ENCODE peak calls at places on chromosomes 12 and 14, in ten cellular contexts. X, D, Y, W, S, B, G, U, V and T are unnamed samples.

GRCh38 chr14:77041837-77042557 is 13.5 kb upstream of the IRF2BPL start:
- DNase-seq in X (no peak), D (peak; percentile 75), Y (peak; percentile 89), W (peak; percentile 50), S (peak; percentile 74), B (no peak), G (no peak), U (peak; percentile 82), V (no peak), T (no peak)

GRCh38 chr14:58477653-58478052 is 50.1 kb downstream of the KIAA0586 start:
- DNase-seq in X (no peak), D (no peak), Y (no peak), W (no peak), S (no peak), B (no peak), G (no peak), U (no peak), V (no peak), T (no peak)

GRCh38 chr14:83147006-83147405 is 1613.4 kb upstream of the SEL1L start:
- DNase-seq in X (no peak), D (no peak), Y (no peak), W (no peak), S (peak; percentile 1), B (no peak), G (no peak), U (no peak), V (no peak), T (no peak)

GRCh38 chr12:76123301-76124212 is 39.1 kb upstream of the NAP1L1 start:
- DNase-seq in X (no peak), D (no peak), Y (no peak), W (no peak), S (no peak), B (no peak), G (no peak), U (no peak), V (peak; percentile 43), T (no peak)

GRCh38 chr12:23139026-23139425 is 514.1 kb downstream of the ETNK1 start:
- DNase-seq in X (no peak), D (no peak), Y (no peak), W (no peak), S (no peak), B (no peak), G (no peak), U (no peak), V (no peak), T (no peak)

GRCh38 chr14:68589447-68590232 is 203.2 kb downstream of the ZFP36L1 start:
- DNase-seq in X (no peak), D (peak; percentile 79), Y (peak; percentile 97), W (no peak), S (peak; percentile 62), B (no peak), G (no peak), U (peak; percentile 70), V (peak; percentile 56), T (no peak)

GRCh38 chr14:104158827-104159798 is 20.7 kb downstream of the KIF26A start:
- DNase-seq in X (no peak), D (peak; percentile 74), Y (no peak), W (no peak), S (no peak), B (no peak), G (no peak), U (no peak), V (no peak), T (no peak)

GRCh38 chr14:20684662-20685456 is 499 bp downstream of the RNASE4 start:
- DNase-seq in X (no peak), D (peak; percentile 83), Y (peak; percentile 88), W (no peak), S (no peak), B (no peak), G (no peak), U (peak; percentile 62), V (no peak), T (no peak)

GRCh38 chr12:42652048-42652447 is 62.5 kb upstream of the PRICKLE1 start:
- DNase-seq in X (no peak), D (no peak), Y (no peak), W (no peak), S (no peak), B (no peak), G (no peak), U (no peak), V (no peak), T (no peak)

GRCh38 chr12:104686196-104686595 is 229.4 kb downstream of the CHST11 start:
- DNase-seq in X (no peak), D (no peak), Y (no peak), W (no peak), S (no peak), B (no peak), G (no peak), U (no peak), V (no peak), T (no peak)

GRCh38 chr12:97837401-97837800 is 374.8 kb downstream of the RMST start:
- DNase-seq in X (no peak), D (no peak), Y (no peak), W (no peak), S (no peak), B (no peak), G (no peak), U (no peak), V (no peak), T (no peak)

GRCh38 chr14:26444745-26445144 is 153.1 kb downstream of the NOVA1 start:
- DNase-seq in X (no peak), D (no peak), Y (no peak), W (no peak), S (no peak), B (no peak), G (no peak), U (no peak), V (peak; percentile 59), T (no peak)

DNA sequence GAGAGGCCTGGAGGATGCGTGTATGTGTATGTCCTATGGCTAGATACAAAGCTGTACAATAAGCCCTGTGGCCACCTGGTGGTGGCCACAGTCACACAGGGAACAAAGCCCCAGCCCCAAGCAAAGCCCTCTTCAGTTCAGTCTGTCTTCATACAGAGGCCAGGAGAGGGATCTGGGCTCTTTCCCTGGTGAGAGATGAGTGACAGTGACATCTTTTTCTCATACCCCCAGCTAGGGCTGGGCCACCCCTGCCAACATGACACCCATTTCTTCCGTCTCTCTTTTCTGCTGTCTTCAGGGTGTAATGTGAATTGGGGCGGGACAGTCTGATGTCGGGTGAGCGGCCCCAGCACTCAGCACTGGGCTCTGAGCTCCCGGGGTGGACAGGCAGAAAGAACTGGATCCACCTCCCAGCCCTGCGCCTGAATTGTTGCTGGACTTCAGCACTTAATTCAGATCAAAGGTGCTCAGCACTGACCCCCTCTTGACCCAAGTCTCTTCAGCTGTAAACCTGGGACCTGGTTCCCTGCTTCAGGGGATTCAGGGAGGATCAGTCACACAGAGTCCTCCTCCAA is 59.8 kb downstream of the SERPINA3 start:
- DNase-seq in X (no peak), D (no peak), Y (peak; percentile 61), W (no peak), S (no peak), B (no peak), G (no peak), U (no peak), V (peak; percentile 36), T (no peak)
- TF ChIP-seq CTCF in X (peak; percentile 19), D (no peak), Y (no peak), W (no peak), S (no peak), B (peak; percentile 13), G (no peak), U (no peak), V (peak; percentile 61), T (no peak)

GRCh38 chr14:97218713-97219355 is 421.7 kb downstream of the VRK1 start:
- DNase-seq in X (peak; percentile 78), D (no peak), Y (no peak), W (peak; percentile 14), S (no peak), B (no peak), G (no peak), U (no peak), V (peak; percentile 87), T (no peak)
- TF ChIP-seq CTCF in X (peak; percentile 22), D (no peak), Y (no peak), W (no peak), S (no peak), B (no peak), G (no peak), U (no peak), V (peak; percentile 37), T (no peak)

GRCh38 chr12:31726575-31726974 is 2.2 kb downstream of the AMN1 start:
- DNase-seq in X (no peak), D (no peak), Y (no peak), W (no peak), S (no peak), B (no peak), G (no peak), U (no peak), V (no peak), T (no peak)

GRCh38 chr12:31728289-31728916 is 418 bp downstream of the AMN1 start:
- DNase-seq in X (peak; percentile 69), D (no peak), Y (peak; percentile 70), W (no peak), S (no peak), B (peak; percentile 66), G (peak; percentile 41), U (peak; percentile 66), V (no peak), T (no peak)

GRCh38 chr12:31727197-31727596 is 1.6 kb downstream of the AMN1 start:
- DNase-seq in X (no peak), D (no peak), Y (no peak), W (no peak), S (no peak), B (no peak), G (no peak), U (no peak), V (no peak), T (no peak)

GRCh38 chr12:31729728-31730127 is 907 bp upstream of the AMN1 start:
- DNase-seq in X (no peak), D (no peak), Y (no peak), W (no peak), S (no peak), B (no peak), G (no peak), U (no peak), V (no peak), T (no peak)

DNA sequence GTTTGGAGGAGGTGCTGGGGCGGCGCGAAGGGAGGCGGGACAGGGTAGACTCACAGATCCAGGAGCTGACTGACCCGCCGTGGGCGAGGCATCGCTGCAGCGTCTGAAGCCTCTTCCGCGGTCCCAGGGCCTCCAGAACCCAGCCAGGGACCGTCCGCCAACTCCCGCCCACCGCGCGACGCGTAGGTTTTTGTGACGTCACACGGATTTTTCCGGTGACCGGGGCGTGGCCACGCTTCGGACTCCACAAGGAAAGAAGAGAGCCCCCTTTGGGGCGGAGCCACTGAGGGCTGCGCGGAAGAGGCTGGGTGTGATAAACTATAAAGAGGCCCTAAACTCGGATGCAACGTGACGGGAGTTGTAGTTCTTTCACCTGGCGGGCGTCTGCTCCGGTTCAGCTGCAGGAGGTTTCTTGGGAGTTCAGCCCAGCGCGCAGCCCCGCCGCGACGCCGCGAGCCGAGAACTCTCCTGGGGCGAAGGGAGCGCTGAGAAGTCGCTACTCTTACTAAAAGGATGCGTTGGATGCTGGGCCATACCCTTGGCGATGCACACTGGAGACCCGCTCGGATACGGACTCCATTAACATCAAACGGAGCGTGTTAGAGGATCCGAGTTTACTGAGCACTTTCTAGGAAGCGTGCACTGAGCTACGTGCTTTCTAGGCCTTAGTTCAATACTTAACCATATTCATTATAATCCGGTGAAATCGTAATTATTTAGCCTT is at the start of gene AMN1:
- DNase-seq in X (peak; percentile 100), D (peak; percentile 99), Y (peak; percentile 99), W (peak; percentile 99), S (peak; percentile 98), B (peak; percentile 100), G (peak; percentile 93), U (peak; percentile 99), V (peak; percentile 100), T (peak; percentile 99)
- TF ChIP-seq CTCF in X (no peak), D (peak; percentile 13), Y (no peak), W (no peak), S (no peak), B (no peak), G (no peak), U (peak; percentile 10), V (peak; percentile 49), T (no peak)

GRCh38 chr12:114476159-114476558 is 70.2 kb upstream of the TBX5 start:
- DNase-seq in X (no peak), D (no peak), Y (no peak), W (no peak), S (no peak), B (no peak), G (no peak), U (no peak), V (peak; percentile 63), T (no peak)
- TF ChIP-seq CTCF in X (peak; percentile 50), D (no peak), Y (no peak), W (no peak), S (peak; percentile 29), B (peak; percentile 35), G (peak; percentile 4), U (no peak), V (peak; percentile 77), T (no peak)